ENCODE peak calls at places on chromosome 12, in six cellular contexts. One of them, this sample, is unnamed.

GRCh38 chr12:76915381-76916169 is 36.8 kb upstream of the CSRP2 start:
- DNase-seq in tibial artery: no peak
- DNase-seq in A549: no peak
- DNase-seq in foreskin fibroblast: no peak
- DNase-seq in GM23248: peak
- DNase-seq in heart left ventricle: no peak
- DNase-seq in this sample: no peak

GRCh38 chr12:64395739-64396138 is 5.2 kb upstream of the C12orf56 start:
- DNase-seq in foreskin fibroblast: peak
- DNase-seq in A549: no peak
- DNase-seq in heart left ventricle: no peak
- DNase-seq in GM23248: no peak
- DNase-seq in tibial artery: no peak
- DNase-seq in this sample: no peak

GRCh38 chr12:13523926-13524325 is 327.4 kb downstream of the EMP1 start:
- DNase-seq in heart left ventricle: no peak
- DNase-seq in GM23248: no peak
- DNase-seq in tibial artery: no peak
- DNase-seq in A549: no peak
- DNase-seq in foreskin fibroblast: no peak
- DNase-seq in this sample: no peak

GRCh38 chr12:8953773-8954402 is 4.4 kb upstream of the M6PR start:
- DNase-seq in foreskin fibroblast: no peak
- DNase-seq in GM23248: no peak
- DNase-seq in heart left ventricle: no peak
- DNase-seq in tibial artery: no peak
- DNase-seq in A549: no peak
- DNase-seq in this sample: no peak

GRCh38 chr12:126847005-126847629 is 1419.9 kb upstream of the TMEM132C start:
- DNase-seq in tibial artery: no peak
- DNase-seq in A549: no peak
- DNase-seq in GM23248: no peak
- DNase-seq in heart left ventricle: no peak
- DNase-seq in foreskin fibroblast: no peak
- DNase-seq in this sample: no peak

GRCh38 chr12:124995200-124995961 is 1.9 kb downstream of the BRI3BP start:
- DNase-seq in heart left ventricle: no peak
- DNase-seq in foreskin fibroblast: no peak
- DNase-seq in tibial artery: no peak
- DNase-seq in A549: no peak
- DNase-seq in GM23248: no peak
- DNase-seq in this sample: no peak

GRCh38 chr12:107759410-107759809 is 1.5 kb downstream of the PRDM4 start:
- DNase-seq in foreskin fibroblast: peak
- DNase-seq in A549: peak
- DNase-seq in heart left ventricle: no peak
- DNase-seq in tibial artery: no peak
- DNase-seq in GM23248: peak
- DNase-seq in this sample: no peak

GRCh38 chr12:67632005-67632404 is 16.5 kb upstream of the DYRK2 start:
- DNase-seq in tibial artery: no peak
- DNase-seq in GM23248: no peak
- DNase-seq in A549: no peak
- DNase-seq in foreskin fibroblast: no peak
- DNase-seq in heart left ventricle: no peak
- DNase-seq in this sample: no peak

GRCh38 chr12:120826335-120826734 is 77.8 kb downstream of the SPPL3 start:
- DNase-seq in foreskin fibroblast: no peak
- DNase-seq in GM23248: no peak
- DNase-seq in A549: no peak
- DNase-seq in heart left ventricle: no peak
- DNase-seq in tibial artery: no peak
- DNase-seq in this sample: no peak

GRCh38 chr12:43805149-43805856 is 814 bp downstream of the TWF1 start:
- DNase-seq in GM23248: no peak
- DNase-seq in A549: peak
- DNase-seq in foreskin fibroblast: no peak
- DNase-seq in tibial artery: no peak
- DNase-seq in heart left ventricle: no peak
- DNase-seq in this sample: no peak

GRCh38 chr12:31002361-31002725 is 71.3 kb upstream of the DDX11 start:
- DNase-seq in A549: no peak
- DNase-seq in heart left ventricle: no peak
- DNase-seq in GM23248: no peak
- DNase-seq in foreskin fibroblast: no peak
- DNase-seq in tibial artery: no peak
- DNase-seq in this sample: peak

GRCh38 chr12:23502259-23502658 is 447.2 kb downstream of the SOX5 start:
- DNase-seq in foreskin fibroblast: no peak
- DNase-seq in tibial artery: no peak
- DNase-seq in heart left ventricle: no peak
- DNase-seq in A549: no peak
- DNase-seq in GM23248: no peak
- DNase-seq in this sample: no peak

GRCh38 chr12:113403435-113404415 is at the start of gene SDS:
- DNase-seq in foreskin fibroblast: no peak
- DNase-seq in GM23248: no peak
- DNase-seq in heart left ventricle: peak
- DNase-seq in tibial artery: peak
- DNase-seq in A549: no peak
- DNase-seq in this sample: no peak

GRCh38 chr12:102454808-102455760 is 25.3 kb downstream of the IGF1 start:
- DNase-seq in A549: no peak
- DNase-seq in foreskin fibroblast: peak
- DNase-seq in tibial artery: peak
- DNase-seq in GM23248: peak
- DNase-seq in heart left ventricle: no peak
- DNase-seq in this sample: no peak

GRCh38 chr12:774051-774614 is 21.8 kb downstream of the WNK1 start:
- DNase-seq in GM23248: peak
- DNase-seq in A549: no peak
- DNase-seq in tibial artery: no peak
- DNase-seq in foreskin fibroblast: no peak
- DNase-seq in heart left ventricle: no peak
- DNase-seq in this sample: no peak

GRCh38 chr12:57868870-57869609 is 22.5 kb upstream of the CTDSP2 start:
- DNase-seq in tibial artery: peak
- DNase-seq in GM23248: peak
- DNase-seq in foreskin fibroblast: no peak
- DNase-seq in A549: no peak
- DNase-seq in heart left ventricle: no peak
- DNase-seq in this sample: peak

GRCh38 chr12:44362947-44363346 is 513.2 kb downstream of the NELL2 start:
- DNase-seq in GM23248: no peak
- DNase-seq in tibial artery: no peak
- DNase-seq in foreskin fibroblast: no peak
- DNase-seq in A549: no peak
- DNase-seq in heart left ventricle: no peak
- DNase-seq in this sample: no peak

GRCh38 chr12:113174461-113175384 is 10.6 kb downstream of the DDX54 start:
- DNase-seq in heart left ventricle: peak
- DNase-seq in tibial artery: peak
- DNase-seq in A549: peak
- DNase-seq in foreskin fibroblast: peak
- DNase-seq in GM23248: peak
- DNase-seq in this sample: peak

GRCh38 chr12:125687403-125687802 is 622.2 kb downstream of the AACS start:
- DNase-seq in heart left ventricle: no peak
- DNase-seq in GM23248: no peak
- DNase-seq in tibial artery: no peak
- DNase-seq in A549: no peak
- DNase-seq in foreskin fibroblast: no peak
- DNase-seq in this sample: no peak

GRCh38 chr12:87274594-87275245 is 754.5 kb downstream of the C12orf50 start:
- DNase-seq in A549: peak
- DNase-seq in foreskin fibroblast: no peak
- DNase-seq in heart left ventricle: no peak
- DNase-seq in GM23248: peak
- DNase-seq in tibial artery: no peak
- DNase-seq in this sample: no peak

GRCh38 chr12:106248177-106248848 is 493 bp upstream of the CKAP4 start:
- DNase-seq in A549: peak
- DNase-seq in GM23248: peak
- DNase-seq in foreskin fibroblast: peak
- DNase-seq in heart left ventricle: peak
- DNase-seq in tibial artery: peak
- DNase-seq in this sample: peak

GRCh38 chr12:7498832-7499231 is 4.7 kb downstream of the CD163 start:
- DNase-seq in heart left ventricle: no peak
- DNase-seq in GM23248: peak
- DNase-seq in foreskin fibroblast: peak
- DNase-seq in tibial artery: no peak
- DNase-seq in A549: no peak
- DNase-seq in this sample: no peak

GRCh38 chr12:6430990-6431353 is 13.8 kb upstream of the CD27 start:
- DNase-seq in foreskin fibroblast: no peak
- DNase-seq in GM23248: peak
- DNase-seq in tibial artery: no peak
- DNase-seq in A549: no peak
- DNase-seq in heart left ventricle: no peak
- DNase-seq in this sample: peak

GRCh38 chr12:132622437-132623071 is 4.0 kb downstream of the P2RX2 start:
- DNase-seq in GM23248: peak
- DNase-seq in foreskin fibroblast: peak
- DNase-seq in heart left ventricle: peak
- DNase-seq in A549: no peak
- DNase-seq in tibial artery: no peak
- DNase-seq in this sample: peak

GRCh38 chr12:67539329-67539728 is 109.2 kb upstream of the DYRK2 start:
- DNase-seq in A549: no peak
- DNase-seq in GM23248: no peak
- DNase-seq in tibial artery: no peak
- DNase-seq in heart left ventricle: no peak
- DNase-seq in foreskin fibroblast: no peak
- DNase-seq in this sample: no peak

GRCh38 chr12:3137268-3137761 is 60.1 kb downstream of the TSPAN9 start:
- DNase-seq in A549: peak
- DNase-seq in tibial artery: no peak
- DNase-seq in GM23248: peak
- DNase-seq in foreskin fibroblast: no peak
- DNase-seq in heart left ventricle: peak
- DNase-seq in this sample: no peak

GRCh38 chr12:55982319-55982936 is 8.6 kb downstream of the RAB5B start:
- DNase-seq in GM23248: no peak
- DNase-seq in heart left ventricle: no peak
- DNase-seq in foreskin fibroblast: no peak
- DNase-seq in tibial artery: no peak
- DNase-seq in A549: no peak
- DNase-seq in this sample: no peak

GRCh38 chr12:27998170-27999110 is 25.9 kb upstream of the PTHLH start:
- DNase-seq in heart left ventricle: no peak
- DNase-seq in GM23248: no peak
- DNase-seq in foreskin fibroblast: no peak
- DNase-seq in A549: no peak
- DNase-seq in tibial artery: no peak
- DNase-seq in this sample: no peak

GRCh38 chr12:89307665-89308253 is 44.5 kb downstream of the DUSP6 start:
- DNase-seq in GM23248: no peak
- DNase-seq in A549: no peak
- DNase-seq in foreskin fibroblast: no peak
- DNase-seq in heart left ventricle: no peak
- DNase-seq in tibial artery: no peak
- DNase-seq in this sample: no peak
- H3K4me3 ChIP-seq in GM23248: no peak
- H3K4me3 ChIP-seq in A549: no peak
- H3K4me3 ChIP-seq in foreskin fibroblast: no peak
- H3K4me3 ChIP-seq in heart left ventricle: no peak
- H3K4me3 ChIP-seq in tibial artery: no peak
- H3K4me3 ChIP-seq in this sample: no peak

GRCh38 chr12:26196424-26196722 is 1.0 kb downstream of the SSPN start:
- DNase-seq in foreskin fibroblast: peak
- DNase-seq in A549: no peak
- DNase-seq in heart left ventricle: no peak
- DNase-seq in tibial artery: no peak
- DNase-seq in GM23248: peak
- DNase-seq in this sample: no peak
- H3K4me3 ChIP-seq in foreskin fibroblast: peak
- H3K4me3 ChIP-seq in A549: peak
- H3K4me3 ChIP-seq in heart left ventricle: peak
- H3K4me3 ChIP-seq in tibial artery: peak
- H3K4me3 ChIP-seq in GM23248: peak
- H3K4me3 ChIP-seq in this sample: peak

DNA sequence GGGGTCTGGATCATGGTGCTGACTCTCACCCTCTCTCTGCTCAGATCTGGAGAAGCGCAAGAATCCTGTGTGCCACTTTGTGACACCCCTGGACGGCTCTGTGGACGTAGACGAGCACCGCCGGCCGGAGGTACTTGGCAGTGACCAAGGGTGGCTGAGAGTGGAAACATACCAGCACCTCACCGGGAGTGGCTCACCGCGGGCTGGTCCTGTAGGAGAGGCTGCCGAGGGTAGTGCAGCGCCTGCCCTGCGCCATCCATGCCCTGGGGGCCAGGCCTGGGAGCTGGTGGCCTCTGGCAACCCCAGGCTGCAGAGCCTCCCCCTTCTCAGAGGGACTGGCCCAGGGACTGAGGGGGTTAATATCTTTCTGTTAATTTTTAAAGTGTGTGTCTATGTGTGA is 46.2 kb downstream of the IL31 start:
- DNase-seq in GM23248: no peak
- DNase-seq in heart left ventricle: no peak
- DNase-seq in tibial artery: no peak
- DNase-seq in A549: no peak
- DNase-seq in foreskin fibroblast: no peak
- DNase-seq in this sample: no peak
- H3K4me3 ChIP-seq in GM23248: no peak
- H3K4me3 ChIP-seq in heart left ventricle: no peak
- H3K4me3 ChIP-seq in tibial artery: no peak
- H3K4me3 ChIP-seq in A549: no peak
- H3K4me3 ChIP-seq in foreskin fibroblast: no peak
- H3K4me3 ChIP-seq in this sample: no peak

DNA sequence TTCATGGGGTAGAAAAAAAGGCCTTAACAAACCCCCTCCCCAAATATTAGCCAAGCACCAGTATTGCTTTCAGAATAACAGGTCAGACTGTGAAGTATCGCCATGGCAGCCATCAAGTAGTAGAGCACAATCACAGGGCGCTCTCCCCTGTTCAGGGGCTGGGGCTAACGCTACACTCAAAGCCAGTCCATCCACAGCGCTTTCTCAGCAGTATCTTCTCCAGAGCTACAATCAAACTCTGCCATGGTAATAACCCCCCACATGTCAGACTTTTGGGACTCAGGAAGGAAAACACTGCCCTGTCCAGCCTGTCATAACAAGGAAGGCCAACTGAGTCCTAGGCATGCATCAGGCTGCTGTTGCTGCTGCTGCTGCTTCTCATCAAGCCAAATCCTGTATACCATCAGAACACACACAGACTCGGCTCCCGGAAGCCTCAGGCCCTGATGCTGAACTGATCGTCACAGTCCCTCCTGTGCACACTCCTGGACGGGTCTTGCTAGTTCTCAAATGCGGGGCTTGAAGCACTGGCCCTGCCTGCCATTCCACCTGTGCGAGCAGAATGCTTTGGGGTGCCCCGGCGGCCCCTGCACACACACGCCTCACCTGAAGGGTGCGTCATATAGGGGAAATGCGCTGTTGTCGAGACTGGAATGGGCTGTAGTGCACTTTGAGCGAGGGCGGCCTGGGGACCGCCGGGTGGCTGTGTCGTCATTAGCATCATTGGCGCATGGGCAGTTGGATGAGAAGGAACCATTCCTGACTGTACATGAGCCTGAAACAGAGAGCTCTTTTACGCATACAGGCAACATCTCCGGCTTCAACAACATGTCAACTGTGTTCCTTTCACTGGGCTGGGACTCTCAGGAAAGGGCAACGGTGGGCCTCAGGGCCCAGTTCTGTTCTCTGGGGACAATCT is 47.6 kb downstream of the SH2B3 start:
- DNase-seq in GM23248: no peak
- DNase-seq in foreskin fibroblast: no peak
- DNase-seq in heart left ventricle: no peak
- DNase-seq in tibial artery: no peak
- DNase-seq in A549: no peak
- DNase-seq in this sample: no peak
- H3K4me3 ChIP-seq in GM23248: no peak
- H3K4me3 ChIP-seq in foreskin fibroblast: no peak
- H3K4me3 ChIP-seq in heart left ventricle: no peak
- H3K4me3 ChIP-seq in tibial artery: no peak
- H3K4me3 ChIP-seq in A549: no peak
- H3K4me3 ChIP-seq in this sample: no peak

This sample was measured in suprapubic skin.